ENCODE peak calls at places on chromosomes 11 and 22, in four cellular contexts. Q, D, Z and S are unnamed samples.

GRCh38 chr11:40328890-40329617 is 1130.4 kb downstream of the LRRC4C start:
- DNase-seq in Q (no peak), D (no peak), Z (no peak), S (peak)

GRCh38 chr11:127859941-127860354 is 727.4 kb downstream of the ETS1 start:
- DNase-seq in Q (no peak), D (no peak), Z (no peak), S (no peak)

GRCh38 chr11:73493838-73494598 is 103.9 kb downstream of the FAM168A start:
- DNase-seq in Q (peak), D (peak), Z (peak), S (peak)

GRCh38 chr11:74686792-74687191 is 44.4 kb downstream of the CHRDL2 start:
- DNase-seq in Q (no peak), D (no peak), Z (no peak), S (no peak)

GRCh38 chr11:70854891-70855556 is 397.4 kb downstream of the SHANK2 start:
- DNase-seq in Q (no peak), D (no peak), Z (no peak), S (no peak)

GRCh38 chr11:61959678-61960077 is 7.8 kb downstream of the FTH1 start:
- DNase-seq in Q (no peak), D (no peak), Z (no peak), S (no peak)

GRCh38 chr11:41222236-41222635 is 237.2 kb downstream of the LRRC4C start:
- DNase-seq in Q (no peak), D (no peak), Z (no peak), S (no peak)

GRCh38 chr11:17682848-17683247 is 36.5 kb upstream of the MYOD1 start:
- DNase-seq in Q (no peak), D (no peak), Z (no peak), S (no peak)

GRCh38 chr11:31254411-31254810 is 115.1 kb downstream of the DCDC1 start:
- DNase-seq in Q (no peak), D (no peak), Z (no peak), S (no peak)

GRCh38 chr11:86509579-86509978 is 134.9 kb downstream of the CCDC81 start:
- DNase-seq in Q (no peak), D (no peak), Z (no peak), S (no peak)

GRCh38 chr11:10044618-10045017 is 249.4 kb downstream of the SBF2 start:
- DNase-seq in Q (peak), D (no peak), Z (no peak), S (peak)

GRCh38 chr22:20585640-20586402 is 78.4 kb downstream of the MED15 start:
- DNase-seq in Q (no peak), D (no peak), Z (no peak), S (no peak)

GRCh38 chr22:33722817-33723216 is 197.5 kb downstream of the LARGE1 start:
- DNase-seq in Q (no peak), D (no peak), Z (peak), S (no peak)

GRCh38 chr22:21652547-21653545 is 10.7 kb downstream of the SDF2L1 start:
- DNase-seq in Q (no peak), D (no peak), Z (peak), S (peak)

GRCh38 chr22:39081557-39081956 is 4.5 kb downstream of the APOBEC3G start:
- DNase-seq in Q (no peak), D (no peak), Z (no peak), S (no peak)

GRCh38 chr11:118785362-118785761 is 5.6 kb downstream of the DDX6 start:
- DNase-seq in Q (no peak), D (no peak), Z (no peak), S (no peak)

GRCh38 chr22:50169774-50170341 is 673 bp upstream of the PANX2 start:
- DNase-seq in Q (no peak), D (no peak), Z (no peak), S (peak)

GRCh38 chr22:23820748-23821211 is 18.0 kb downstream of the DERL3 start:
- DNase-seq in Q (no peak), D (no peak), Z (no peak), S (no peak)

GRCh38 chr11:47451436-47451835 is 2.5 kb upstream of the RAPSN start:
- DNase-seq in Q (no peak), D (no peak), Z (no peak), S (no peak)

GRCh38 chr22:35037089-35037488 is 28.9 kb upstream of the ISX start:
- DNase-seq in Q (peak), D (no peak), Z (peak), S (peak)

GRCh38 chr22:35034963-35035362 is 31.0 kb upstream of the ISX start:
- DNase-seq in Q (no peak), D (no peak), Z (no peak), S (no peak)

GRCh38 chr22:35032571-35032970 is 33.4 kb upstream of the ISX start:
- DNase-seq in Q (no peak), D (no peak), Z (no peak), S (no peak)

GRCh38 chr22:35039625-35040024 is 26.3 kb upstream of the ISX start:
- DNase-seq in Q (no peak), D (no peak), Z (no peak), S (no peak)

GRCh38 chr22:35033635-35034296 is 32.2 kb upstream of the ISX start:
- DNase-seq in Q (no peak), D (no peak), Z (no peak), S (no peak)
- H3K18ac ChIP-seq in Q (no peak), D (no peak), Z (peak), S (no peak)

GRCh38 chr22:26953380-26953807 is 296.0 kb downstream of the MIAT start:
- DNase-seq in Q (peak), D (peak), Z (no peak), S (peak)

GRCh38 chr22:26952654-26953379 is 295.4 kb downstream of the MIAT start:
- DNase-seq in Q (peak), D (peak), Z (peak), S (peak)

GRCh38 chr22:26952004-26952403 is 294.6 kb downstream of the MIAT start:
- DNase-seq in Q (no peak), D (no peak), Z (no peak), S (no peak)

GRCh38 chr22:26945565-26945964 is 288.2 kb downstream of the MIAT start:
- DNase-seq in Q (no peak), D (no peak), Z (no peak), S (no peak)

DNA sequence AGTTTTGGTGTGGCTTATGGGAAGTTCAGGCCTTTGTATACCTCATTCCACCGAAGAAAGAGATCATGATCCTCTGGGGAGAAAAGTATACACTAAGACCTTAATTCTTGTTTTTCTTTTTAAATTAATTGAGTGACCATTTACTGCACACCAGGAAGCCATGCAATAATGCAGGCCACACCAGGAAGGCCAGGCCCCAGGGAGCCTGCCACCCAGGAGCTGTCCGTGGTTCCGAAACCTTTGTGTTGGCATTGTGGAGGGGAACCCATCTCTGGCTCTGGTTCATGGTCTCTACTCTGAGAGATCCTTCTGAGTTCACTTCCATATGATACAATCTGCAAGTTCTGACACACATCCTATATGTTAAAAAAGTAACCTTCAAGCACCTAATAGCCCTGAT is 291.8 kb downstream of the MIAT start:
- DNase-seq in Q (no peak), D (no peak), Z (no peak), S (peak)
- H2BK15ac ChIP-seq in Q (no peak), D (no peak), Z (no peak), S (no peak)

DNA sequence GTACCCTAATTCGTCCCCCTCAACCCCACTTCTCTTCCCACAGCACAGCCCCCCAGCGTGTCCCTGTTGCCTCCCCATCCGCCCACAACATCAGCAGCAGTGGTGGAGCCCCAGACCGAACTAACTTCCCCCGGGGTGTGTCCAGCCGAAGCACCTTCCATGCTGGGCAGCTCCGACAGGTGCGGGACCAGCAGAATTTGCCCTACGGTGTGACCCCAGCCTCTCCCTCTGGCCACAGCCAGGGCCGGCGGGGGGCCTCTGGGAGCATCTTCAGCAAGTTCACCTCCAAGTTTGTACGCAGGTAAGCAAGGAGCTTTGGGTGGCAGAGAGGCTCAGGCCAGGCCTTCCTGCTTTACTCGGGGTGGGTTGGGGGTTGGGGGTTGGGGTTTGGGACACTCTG is 12.2 kb downstream of the RCOR2 start:
- DNase-seq in Q (no peak), D (no peak), Z (no peak), S (no peak)
- H3K27ac ChIP-seq in Q (no peak), D (no peak), Z (no peak), S (no peak)

DNA sequence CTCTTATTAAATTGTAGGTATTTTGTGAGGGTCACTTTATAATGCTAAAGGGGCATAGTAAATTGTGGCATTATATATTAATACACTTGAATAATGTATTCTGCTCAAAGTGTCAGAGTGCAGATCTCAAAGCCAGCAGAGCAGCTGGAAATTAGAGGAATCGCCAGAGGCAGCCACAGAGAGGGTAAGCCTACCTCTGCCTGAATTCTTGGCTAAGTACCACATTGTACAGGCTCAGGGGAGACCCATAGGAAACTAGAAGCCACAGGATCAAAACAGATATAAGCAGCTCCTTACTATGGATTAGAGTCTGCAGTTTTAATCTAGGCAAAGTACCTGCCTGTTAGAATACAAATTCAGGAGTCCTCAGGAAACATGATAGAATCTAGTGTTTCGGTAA is 249.3 kb downstream of the DDX10 start:
- DNase-seq in Q (no peak), D (no peak), Z (no peak), S (peak)
- H3K18ac ChIP-seq in Q (no peak), D (no peak), Z (no peak), S (peak)

DNA sequence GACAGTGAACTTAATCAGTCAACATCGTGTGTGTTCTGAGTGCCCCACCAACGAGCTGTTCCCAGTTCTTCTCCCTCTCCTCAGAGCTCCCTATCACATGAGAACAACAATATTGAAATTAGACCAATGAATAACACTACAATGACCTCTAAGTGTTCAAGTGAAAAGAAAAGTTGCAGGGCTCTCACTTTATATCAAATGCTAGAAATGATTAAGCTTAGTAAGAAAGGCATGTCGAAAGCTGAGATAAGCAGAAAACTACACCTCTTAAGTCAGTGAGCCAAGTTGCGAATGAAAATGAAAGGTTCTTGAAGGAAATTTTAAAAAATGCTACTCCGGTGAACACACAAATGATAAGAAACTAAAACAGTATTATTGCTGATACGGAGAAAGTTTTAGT is 199.9 kb downstream of the GUCY1A2 start:
- DNase-seq in Q (no peak), D (no peak), Z (no peak), S (no peak)
- H2BK15ac ChIP-seq in Q (no peak), D (no peak), Z (no peak), S (no peak)

GRCh38 chr22:29202231-29203192 is 3.2 kb upstream of the EMID1 start:
- DNase-seq in Q (peak), D (no peak), Z (no peak), S (peak)
- H3K27ac ChIP-seq in Q (no peak), D (no peak), Z (no peak), S (no peak)

GRCh38 chr22:46749682-46750529 is 11.9 kb upstream of the CERK start:
- DNase-seq in Q (no peak), D (no peak), Z (no peak), S (no peak)
- H3K18ac ChIP-seq in Q (no peak), D (no peak), Z (no peak), S (no peak)